ENCODE peak calls at places on chromosomes 7 and 10, in four cellular contexts. B, C, T and Q are unnamed samples.

GRCh38 chr7:122430710-122431109 is 126.2 kb upstream of the FEZF1 start:
- DNase-seq in B (peak; percentile 4), C (no peak), T (no peak), Q (peak; percentile 36)

GRCh38 chr7:18087687-18088078 is 60.0 kb upstream of the PRPS1L1 start:
- DNase-seq in B (no peak), C (no peak), T (no peak), Q (no peak)

GRCh38 chr7:107726356-107727130 is 17.4 kb upstream of the CBLL1 start:
- DNase-seq in B (no peak), C (no peak), T (no peak), Q (no peak)

GRCh38 chr7:101870361-101871062 is 53.1 kb downstream of the CUX1 start:
- DNase-seq in B (peak; percentile 56), C (no peak), T (no peak), Q (no peak)

GRCh38 chr7:145978769-145979168 is 137.8 kb upstream of the CNTNAP2 start:
- DNase-seq in B (no peak), C (no peak), T (no peak), Q (no peak)

GRCh38 chr7:155543011-155543881 is 3.1 kb downstream of the CNPY1 start:
- DNase-seq in B (no peak), C (no peak), T (no peak), Q (no peak)

GRCh38 chr10:118442032-118442431 is 99.9 kb upstream of the FAM204A start:
- DNase-seq in B (no peak), C (no peak), T (no peak), Q (no peak)

GRCh38 chr10:13724484-13724883 is 137.7 kb downstream of the PRPF18 start:
- DNase-seq in B (peak; percentile 51), C (no peak), T (no peak), Q (peak; percentile 95)

GRCh38 chr7:38215115-38215514 is 37.1 kb downstream of the STARD3NL start:
- DNase-seq in B (no peak), C (no peak), T (no peak), Q (no peak)

GRCh38 chr10:75941181-75941580 is 509.8 kb downstream of the LRMDA start:
- DNase-seq in B (no peak), C (no peak), T (no peak), Q (no peak)

GRCh38 chr7:84792232-84792882 is 394.5 kb downstream of the SEMA3D start:
- DNase-seq in B (no peak), C (no peak), T (no peak), Q (peak; percentile 9)

GRCh38 chr10:72140850-72141249 is 52.5 kb upstream of the SPOCK2 start:
- DNase-seq in B (no peak), C (no peak), T (no peak), Q (no peak)

GRCh38 chr7:46058424-46058823 is 137.4 kb upstream of the IGFBP3 start:
- DNase-seq in B (no peak), C (no peak), T (no peak), Q (peak; percentile 56)

GRCh38 chr10:117535045-117535751 is 7.3 kb upstream of the EMX2 start:
- DNase-seq in B (no peak), C (no peak), T (no peak), Q (no peak)

GRCh38 chr7:68317476-68317875 is 1280.8 kb upstream of the AUTS2 start:
- DNase-seq in B (no peak), C (no peak), T (no peak), Q (no peak)

GRCh38 chr7:50450691-50451051 is 521 bp upstream of the FIGNL1 start:
- DNase-seq in B (no peak), C (no peak), T (no peak), Q (no peak)

GRCh38 chr10:71073451-71074175 is 138.8 kb upstream of the UNC5B start:
- DNase-seq in B (no peak), C (no peak), T (no peak), Q (no peak)

GRCh38 chr10:73791871-73792400 is 6.5 kb downstream of the ZSWIM8 start:
- DNase-seq in B (no peak), C (no peak), T (no peak), Q (no peak)

GRCh38 chr10:68938117-68938516 is 17.9 kb upstream of the DDX21 start:
- DNase-seq in B (no peak), C (no peak), T (no peak), Q (peak; percentile 17)

GRCh38 chr7:55081067-55081853 is 62.4 kb downstream of the EGFR start:
- DNase-seq in B (no peak), C (no peak), T (no peak), Q (no peak)

GRCh38 chr7:51210766-51211165 is 105.8 kb downstream of the COBL start:
- DNase-seq in B (no peak), C (no peak), T (no peak), Q (no peak)

GRCh38 chr10:77890097-77890496 is 36.5 kb downstream of the DLG5 start:
- DNase-seq in B (no peak), C (no peak), T (no peak), Q (no peak)

GRCh38 chr7:50306491-50307367 is 2.2 kb downstream of the IKZF1 start:
- DNase-seq in B (no peak), C (no peak), T (no peak), Q (no peak)

GRCh38 chr10:80684217-80684616 is 146.5 kb downstream of the SH2D4B start:
- DNase-seq in B (no peak), C (no peak), T (no peak), Q (no peak)

GRCh38 chr10:121664671-121665070 is 66.4 kb upstream of the FGFR2 start:
- DNase-seq in B (no peak), C (no peak), T (no peak), Q (no peak)

GRCh38 chr7:42739591-42739990 is 172.3 kb downstream of the C7orf25 start:
- DNase-seq in B (peak; percentile 50), C (no peak), T (no peak), Q (peak; percentile 28)

GRCh38 chr7:29335188-29336083 is 140.9 kb downstream of the CHN2 start:
- DNase-seq in B (no peak), C (no peak), T (no peak), Q (no peak)

GRCh38 chr10:51405580-51406367 is 293.6 kb downstream of the CSTF2T start:
- DNase-seq in B (no peak), C (no peak), T (no peak), Q (peak; percentile 15)

GRCh38 chr7:87107949-87108757 is 44.1 kb upstream of the DMTF1 start:
- DNase-seq in B (no peak), C (no peak), T (no peak), Q (no peak)

GRCh38 chr10:33862706-33863105 is 528.2 kb upstream of the NRP1 start:
- DNase-seq in B (no peak), C (no peak), T (no peak), Q (no peak)

GRCh38 chr7:98913026-98913425 is 34.7 kb downstream of the TRRAP start:
- DNase-seq in B (no peak), C (no peak), T (no peak), Q (no peak)

GRCh38 chr7:46317256-46317655 is 396.2 kb upstream of the IGFBP3 start:
- DNase-seq in B (peak; percentile 68), C (peak; percentile 29), T (no peak), Q (no peak)

GRCh38 chr10:73581912-73582311 is 9.2 kb downstream of the USP54 start:
- DNase-seq in B (no peak), C (no peak), T (no peak), Q (no peak)

GRCh38 chr10:13990392-13990805 is 340.3 kb downstream of the FRMD4A start:
- DNase-seq in B (peak; percentile 29), C (no peak), T (no peak), Q (peak; percentile 27)

GRCh38 chr10:101725843-101726242 is 30.9 kb upstream of the FBXW4 start:
- DNase-seq in B (no peak), C (no peak), T (no peak), Q (no peak)

GRCh38 chr7:1975581-1975980 is 257.2 kb downstream of the MAD1L1 start:
- DNase-seq in B (no peak), C (no peak), T (no peak), Q (no peak)

GRCh38 chr7:2409745-2410414 is 6.5 kb downstream of the CHST12 start:
- DNase-seq in B (no peak), C (no peak), T (no peak), Q (no peak)

GRCh38 chr10:77377678-77378352 is 259.8 kb downstream of the KCNMA1 start:
- DNase-seq in B (no peak), C (no peak), T (no peak), Q (no peak)

GRCh38 chr7:41247128-41247865 is 455.6 kb downstream of the INHBA start:
- DNase-seq in B (no peak), C (no peak), T (no peak), Q (no peak)

GRCh38 chr7:70812511-70812910 is 319.4 kb upstream of the GALNT17 start:
- DNase-seq in B (no peak), C (no peak), T (no peak), Q (no peak)